ENCODE peak calls at places on chromosomes 1 and 21, in four cellular contexts. Q is PC-9, C is stomach, G is progenitor cell of endocrine pancreas. F is an unnamed sample.

GRCh38 chr1:107640207-107640606 is 324.8 kb downstream of the VAV3 start:
- DNase-seq in Q (no peak), C (no peak), G (no peak), F (no peak)

GRCh38 chr1:56915960-56916359 is 49.9 kb downstream of the C8B start:
- DNase-seq in Q (no peak), C (peak; percentile 66), G (no peak), F (no peak)

GRCh38 chr1:3518256-3518655 is 63.8 kb downstream of the ARHGEF16 start:
- DNase-seq in Q (no peak), C (no peak), G (no peak), F (no peak)

GRCh38 chr1:207240325-207241095 is 81.0 kb upstream of the CD55 start:
- DNase-seq in Q (peak; percentile 61), C (no peak), G (no peak), F (no peak)

GRCh38 chr21:31124005-31124404 is 85.7 kb upstream of the KRTAP19-8 start:
- DNase-seq in Q (no peak), C (no peak), G (no peak), F (no peak)

GRCh38 chr1:3473381-3473844 is 18.9 kb downstream of the ARHGEF16 start:
- DNase-seq in Q (no peak), C (no peak), G (no peak), F (no peak)

GRCh38 chr1:144101397-144102050 is 129.7 kb upstream of the FAM72C start:
- DNase-seq in Q (peak; percentile 13), C (peak; percentile 36), G (peak; percentile 13), F (peak; percentile 91)

GRCh38 chr1:230068952-230069684 is 2.1 kb downstream of the GALNT2 start:
- DNase-seq in Q (no peak), C (peak; percentile 43), G (no peak), F (peak; percentile 64)

GRCh38 chr1:10664251-10664650 is 132.2 kb downstream of the CASZ1 start:
- DNase-seq in Q (no peak), C (peak; percentile 63), G (no peak), F (no peak)

GRCh38 chr1:117825414-117825813 is 104.0 kb downstream of the GDAP2 start:
- DNase-seq in Q (no peak), C (no peak), G (no peak), F (no peak)

GRCh38 chr1:147771216-147772125 is 11.1 kb upstream of the GJA5 start:
- DNase-seq in Q (no peak), C (no peak), G (no peak), F (no peak)

GRCh38 chr1:201463071-201463552 is 5.9 kb downstream of the PHLDA3 start:
- DNase-seq in Q (peak; percentile 17), C (no peak), G (no peak), F (no peak)
- TF ChIP-seq CTCF in Q (peak; percentile 33), C (no peak), G (peak; percentile 24), F (no peak)

GRCh38 chr21:45555251-45555556 is 13.0 kb upstream of the SLC19A1 start:
- DNase-seq in Q (no peak), C (no peak), G (no peak), F (no peak)

GRCh38 chr21:45556645-45557601 is 14.7 kb upstream of the SLC19A1 start:
- DNase-seq in Q (no peak), C (no peak), G (no peak), F (no peak)

GRCh38 chr21:45557611-45558043 is 15.4 kb upstream of the SLC19A1 start:
- DNase-seq in Q (no peak), C (no peak), G (no peak), F (no peak)

GRCh38 chr21:45555557-45556301 is 13.5 kb upstream of the SLC19A1 start:
- DNase-seq in Q (no peak), C (peak; percentile 89), G (peak; percentile 78), F (no peak)

GRCh38 chr21:45556302-45556644 is 14.0 kb upstream of the SLC19A1 start:
- DNase-seq in Q (no peak), C (no peak), G (no peak), F (no peak)
- TF ChIP-seq CTCF in Q (no peak), C (no peak), G (no peak), F (no peak)

GRCh38 chr1:19067187-19067911 is 110.9 kb upstream of the IFFO2 start:
- DNase-seq in Q (peak; percentile 60), C (peak; percentile 65), G (peak; percentile 28), F (no peak)
- TF ChIP-seq CTCF in Q (no peak), C (no peak), G (peak; percentile 21), F (no peak)

GRCh38 chr1:30982431-30982830 is 73.9 kb upstream of the SDC3 start:
- DNase-seq in Q (no peak), C (no peak), G (no peak), F (no peak)

GRCh38 chr1:30984991-30985503 is 76.5 kb upstream of the SDC3 start:
- DNase-seq in Q (no peak), C (no peak), G (no peak), F (no peak)

GRCh38 chr1:30982937-30983336 is 74.4 kb upstream of the SDC3 start:
- DNase-seq in Q (no peak), C (no peak), G (no peak), F (no peak)

GRCh38 chr1:30986755-30987154 is 78.2 kb upstream of the SDC3 start:
- DNase-seq in Q (no peak), C (no peak), G (no peak), F (no peak)

GRCh38 chr1:30984167-30984870 is 75.8 kb upstream of the SDC3 start:
- DNase-seq in Q (no peak), C (no peak), G (no peak), F (no peak)
- TF ChIP-seq CTCF in Q (no peak), C (no peak), G (no peak), F (no peak)

GRCh38 chr1:201076036-201076435 is 36.2 kb downstream of the CACNA1S start:
- DNase-seq in Q (no peak), C (no peak), G (no peak), F (no peak)

GRCh38 chr1:201077736-201078135 is 34.5 kb downstream of the CACNA1S start:
- DNase-seq in Q (no peak), C (no peak), G (no peak), F (no peak)

GRCh38 chr1:201084171-201084766 is 28.0 kb downstream of the CACNA1S start:
- DNase-seq in Q (no peak), C (no peak), G (no peak), F (no peak)

GRCh38 chr1:201085902-201086735 is 26.1 kb downstream of the CACNA1S start:
- DNase-seq in Q (peak; percentile 62), C (peak; percentile 78), G (peak; percentile 17), F (no peak)

DNA sequence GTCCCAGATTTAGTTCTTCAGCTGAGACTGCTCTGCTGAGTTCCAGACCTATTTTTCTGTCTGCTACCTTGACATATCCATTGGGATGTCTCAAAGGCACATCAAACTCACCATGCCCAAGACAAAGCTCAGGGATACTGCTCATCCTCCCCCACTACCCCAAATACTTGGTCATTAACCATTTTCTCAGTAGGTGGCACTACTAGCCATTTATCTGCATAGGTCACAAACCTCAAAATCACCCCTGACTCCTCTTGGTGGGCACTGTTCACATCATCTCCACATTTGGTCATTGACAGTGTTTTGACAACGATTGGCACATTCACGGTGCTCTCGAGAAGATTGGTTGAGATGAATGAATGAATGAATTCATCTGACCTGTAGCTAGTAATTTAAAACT is 32.1 kb downstream of the CACNA1S start:
- DNase-seq in Q (no peak), C (no peak), G (no peak), F (no peak)
- TF ChIP-seq CTCF in Q (no peak), C (no peak), G (no peak), F (no peak)

F was measured in osteocyte.